ENCODE peak calls at places on chromosomes 1 and 21, in seven cellular contexts. J is HL-60, W is HFFc6, K is thoracic aorta, B is natural killer cell, A is endothelial cell, F is tibial artery. Q is an unnamed sample.

GRCh38 chr1:112794654-112795239 is 79.6 kb upstream of the PPM1J start:
- DNase-seq in J (no peak), W (no peak), K (no peak), B (no peak), A (no peak), F (no peak), Q (no peak)

GRCh38 chr1:44484155-44484688 is 79.2 kb downstream of the RNF220 start:
- DNase-seq in J (peak), W (no peak), K (no peak), B (no peak), A (peak), F (no peak), Q (no peak)

GRCh38 chr1:119475866-119476439 is 31.1 kb upstream of the HSD3B1 start:
- DNase-seq in J (peak), W (peak), K (no peak), B (no peak), A (peak), F (no peak), Q (no peak)

GRCh38 chr1:207040181-207040533 is 7.6 kb upstream of the C1orf116 start:
- DNase-seq in J (no peak), W (peak), K (no peak), B (no peak), A (no peak), F (no peak), Q (no peak)

GRCh38 chr1:171486048-171486519 is 754 bp downstream of the PRRC2C start:
- DNase-seq in J (peak), W (peak), K (peak), B (no peak), A (no peak), F (no peak), Q (no peak)

GRCh38 chr1:33692216-33693188 is 171.4 kb upstream of the HMGB4 start:
- DNase-seq in J (peak), W (no peak), K (no peak), B (no peak), A (no peak), F (no peak), Q (no peak)

GRCh38 chr1:212002536-212002935 is 32.8 kb downstream of the INTS7 start:
- DNase-seq in J (no peak), W (no peak), K (no peak), B (no peak), A (no peak), F (no peak), Q (no peak)

GRCh38 chr1:205248793-205249601 is 21.3 kb downstream of the TMCC2 start:
- DNase-seq in J (no peak), W (no peak), K (peak), B (no peak), A (no peak), F (peak), Q (no peak)

GRCh38 chr1:200336111-200336845 is 73.6 kb downstream of the ZNF281 start:
- DNase-seq in J (no peak), W (peak), K (no peak), B (no peak), A (no peak), F (no peak), Q (no peak)

GRCh38 chr1:65799601-65800000 is 6.9 kb downstream of the PDE4B start:
- DNase-seq in J (no peak), W (no peak), K (no peak), B (no peak), A (no peak), F (no peak), Q (no peak)

GRCh38 chr1:96845464-96845863 is 123.9 kb downstream of the PTBP2 start:
- DNase-seq in J (peak), W (no peak), K (no peak), B (no peak), A (peak), F (no peak), Q (no peak)

GRCh38 chr1:228012555-228012954 is 5.8 kb downstream of the WNT3A start:
- DNase-seq in J (no peak), W (no peak), K (no peak), B (no peak), A (no peak), F (peak), Q (no peak)

GRCh38 chr1:167904641-167905040 is 9.3 kb downstream of the ADCY10 start:
- DNase-seq in J (no peak), W (peak), K (no peak), B (no peak), A (no peak), F (no peak), Q (no peak)

GRCh38 chr1:183548136-183548535 is 42.1 kb downstream of the NCF2 start:
- DNase-seq in J (no peak), W (no peak), K (no peak), B (no peak), A (no peak), F (no peak), Q (no peak)

GRCh38 chr1:197924516-197925123 is 7.4 kb downstream of the LHX9 start:
- DNase-seq in J (peak), W (peak), K (no peak), B (no peak), A (peak), F (no peak), Q (no peak)

DNA sequence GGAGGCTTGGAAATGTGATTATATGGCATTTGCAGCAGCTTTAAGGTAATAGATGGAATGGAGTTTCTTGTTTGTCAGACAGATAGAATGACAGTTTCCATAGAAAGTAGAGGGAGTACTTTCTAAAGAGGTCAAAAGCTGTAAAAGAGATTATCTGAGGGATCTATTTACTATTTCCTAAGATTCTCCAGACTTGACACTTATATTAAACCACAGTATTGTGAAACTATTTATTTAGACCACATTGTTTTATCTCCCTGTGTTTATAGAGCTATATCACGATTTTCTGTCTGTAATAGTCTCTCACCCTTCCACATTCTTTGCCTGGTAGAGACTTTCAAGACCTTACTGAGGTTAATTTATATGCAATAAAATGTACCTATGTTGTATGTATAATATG is 66.7 kb downstream of the MAN1A2 start:
- DNase-seq in J (no peak), W (no peak), K (no peak), B (no peak), A (no peak), F (no peak), Q (no peak)
- TF ChIP-seq CTCF in J (no peak), W (no peak), K (no peak), B (no peak), A (no peak), F (no peak), Q (no peak)

GRCh38 chr21:35023396-35024070 is 25.6 kb downstream of the RUNX1 start:
- DNase-seq in J (no peak), W (no peak), K (no peak), B (no peak), A (no peak), F (no peak), Q (no peak)
- TF ChIP-seq CTCF in J (no peak), W (no peak), K (no peak), B (no peak), A (no peak), F (no peak), Q (no peak)

GRCh38 chr1:54342306-54342705 is 63.9 kb downstream of the SSBP3 start:
- DNase-seq in J (no peak), W (no peak), K (no peak), B (no peak), A (no peak), F (no peak), Q (no peak)

GRCh38 chr1:54340876-54341275 is 65.3 kb downstream of the SSBP3 start:
- DNase-seq in J (no peak), W (no peak), K (no peak), B (no peak), A (no peak), F (no peak), Q (no peak)

GRCh38 chr1:54345116-54345515 is 61.1 kb downstream of the SSBP3 start:
- DNase-seq in J (no peak), W (no peak), K (no peak), B (no peak), A (no peak), F (no peak), Q (no peak)

GRCh38 chr1:54341763-54342162 is 64.4 kb downstream of the SSBP3 start:
- DNase-seq in J (no peak), W (no peak), K (no peak), B (no peak), A (no peak), F (no peak), Q (no peak)

GRCh38 chr1:54342764-54343687 is 63.2 kb downstream of the SSBP3 start:
- DNase-seq in J (no peak), W (no peak), K (no peak), B (no peak), A (no peak), F (no peak), Q (no peak)
- TF ChIP-seq CTCF in J (no peak), W (peak), K (no peak), B (no peak), A (no peak), F (no peak), Q (no peak)

GRCh38 chr21:44686000-44686781 is 4.2 kb upstream of the KRTAP12-1 start:
- DNase-seq in J (no peak), W (no peak), K (no peak), B (no peak), A (no peak), F (peak), Q (no peak)
- TF ChIP-seq CTCF in J (no peak), W (no peak), K (no peak), B (no peak), A (no peak), F (no peak), Q (no peak)

GRCh38 chr1:60090662-60091061 is 17.1 kb upstream of the C1orf87 start:
- DNase-seq in J (no peak), W (no peak), K (no peak), B (no peak), A (no peak), F (no peak), Q (no peak)

DNA sequence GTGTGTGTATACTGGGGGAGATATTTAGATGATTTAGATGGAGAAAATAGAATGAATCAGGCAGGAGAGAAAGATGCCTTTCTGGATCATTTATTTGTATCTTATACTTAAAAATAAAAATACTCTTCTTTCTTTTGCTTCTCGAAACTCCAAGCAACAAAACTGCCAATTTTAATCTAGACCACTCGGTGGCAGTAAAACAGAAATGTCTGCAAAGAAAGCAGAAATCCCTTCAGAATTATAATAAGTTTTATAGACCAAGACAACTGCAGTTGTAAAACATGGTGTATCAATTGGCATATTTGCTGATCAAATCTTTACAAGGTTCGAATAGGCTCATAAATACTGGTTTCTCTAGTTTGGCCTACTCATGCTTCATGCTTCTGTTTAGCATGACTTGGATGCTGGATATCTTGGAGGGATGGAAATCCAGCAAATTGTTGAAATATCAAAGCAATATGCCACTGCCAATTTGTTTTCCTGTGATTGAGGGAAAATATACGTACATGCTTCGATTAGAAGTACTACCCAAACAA is 15.1 kb upstream of the C1orf87 start:
- DNase-seq in J (no peak), W (no peak), K (no peak), B (no peak), A (no peak), F (no peak), Q (no peak)
- TF ChIP-seq CTCF in J (no peak), W (peak), K (peak), B (no peak), A (peak), F (no peak), Q (no peak)

Q was measured in activated B cell treated with CpG ODN at 0.5 μM for 24 hours.